ENCODE peak calls at places on chromosomes 3 and 15, in six cellular contexts. A, M, V, N, S and O are unnamed samples.

GRCh38 chr15:31977812-31978662 is 52.3 kb upstream of the CHRNA7 start:
- DNase-seq in A (peak; percentile 14), N (peak; percentile 92), S (peak; percentile 40), V (peak; percentile 72), M (peak; percentile 65), O (peak; percentile 16)

GRCh38 chr15:49225572-49226281 is 55.7 kb downstream of the GALK2 start:
- DNase-seq in M (peak; percentile 23), N (peak; percentile 78), A (peak; percentile 60), V (peak; percentile 92), S (peak; percentile 51), O (peak; percentile 73)

GRCh38 chr15:87564666-87565065 is 691.9 kb downstream of the NTRK3 start:
- DNase-seq in M (no peak), S (no peak), V (no peak), N (no peak), A (no peak), O (no peak)

GRCh38 chr3:39124876-39125836 is 17.7 kb downstream of the TTC21A start:
- DNase-seq in S (peak; percentile 85), V (peak; percentile 78), A (peak; percentile 57), N (no peak), M (no peak), O (peak; percentile 51)

GRCh38 chr15:28118083-28118482 is 19.0 kb upstream of the OCA2 start:
- DNase-seq in M (no peak), V (no peak), N (no peak), A (no peak), S (no peak), O (no peak)

GRCh38 chr3:100348727-100349126 is 14.2 kb downstream of the NIT2 start:
- DNase-seq in S (no peak), A (no peak), V (peak; percentile 69), M (no peak), N (no peak), O (no peak)

GRCh38 chr3:124928333-124929202 is 6.0 kb downstream of the MUC13 start:
- DNase-seq in S (peak; percentile 86), N (peak; percentile 66), A (peak; percentile 74), V (peak; percentile 61), M (peak; percentile 54), O (peak; percentile 69)

GRCh38 chr3:184235381-184236032 is 6.1 kb downstream of the VWA5B2 start:
- DNase-seq in A (no peak), M (no peak), N (no peak), S (no peak), V (no peak), O (no peak)

GRCh38 chr3:42675909-42676308 is 9.4 kb upstream of the KLHL40 start:
- DNase-seq in M (no peak), S (no peak), V (no peak), N (no peak), A (no peak), O (no peak)

GRCh38 chr15:92101706-92102434 is 248.4 kb downstream of the SLCO3A1 start:
- DNase-seq in S (no peak), V (no peak), A (no peak), M (no peak), N (no peak), O (no peak)

GRCh38 chr3:42256135-42256819 is 9.7 kb downstream of the CCK start:
- DNase-seq in A (peak; percentile 56), V (no peak), S (peak; percentile 66), N (no peak), M (no peak), O (no peak)

GRCh38 chr3:60657972-60658371 is 593.3 kb downstream of the FHIT start:
- DNase-seq in V (no peak), N (no peak), M (no peak), A (no peak), S (no peak), O (no peak)

GRCh38 chr15:70212963-70213315 is 115.2 kb upstream of the TLE3 start:
- DNase-seq in S (no peak), N (no peak), M (no peak), V (peak; percentile 78), A (no peak), O (no peak)

GRCh38 chr3:188262913-188263683 is 109.1 kb downstream of the LPP start:
- DNase-seq in V (no peak), N (no peak), M (no peak), S (no peak), A (peak; percentile 83), O (peak; percentile 91)

GRCh38 chr3:121916189-121916588 is 22.0 kb downstream of the SLC15A2 start:
- DNase-seq in V (no peak), A (no peak), N (no peak), S (no peak), M (no peak), O (no peak)

GRCh38 chr3:118772036-118773030 is 262.3 kb downstream of the IGSF11 start:
- DNase-seq in S (peak; percentile 30), M (no peak), V (peak; percentile 73), A (no peak), N (no peak), O (peak; percentile 5)

GRCh38 chr15:97420116-97420515 is 540.4 kb upstream of the ARRDC4 start:
- DNase-seq in N (no peak), S (no peak), A (no peak), M (no peak), V (no peak), O (no peak)

GRCh38 chr3:155497930-155498647 is 204.6 kb upstream of the STRIT1 start:
- DNase-seq in A (peak; percentile 50), S (peak; percentile 80), N (no peak), M (no peak), V (no peak), O (peak; percentile 80)

GRCh38 chr3:42490243-42490642 is 12.2 kb upstream of the VIPR1 start:
- DNase-seq in S (peak; percentile 85), A (no peak), V (peak; percentile 17), N (peak; percentile 43), M (no peak), O (peak; percentile 24)

GRCh38 chr3:135918600-135918999 is 46.9 kb upstream of the PPP2R3A start:
- DNase-seq in S (peak; percentile 69), N (no peak), A (peak; percentile 67), M (peak; percentile 11), V (peak; percentile 48), O (peak; percentile 50)

GRCh38 chr15:64282701-64283100 is 73.3 kb downstream of the CSNK1G1 start:
- DNase-seq in S (no peak), M (no peak), V (no peak), N (no peak), A (peak; percentile 48), O (no peak)

GRCh38 chr3:23546186-23546585 is 259.6 kb upstream of the UBE2E1 start:
- DNase-seq in N (no peak), A (no peak), S (peak; percentile 53), M (no peak), V (no peak), O (no peak)

GRCh38 chr15:71219646-71220045 is 104.4 kb downstream of the THSD4 start:
- DNase-seq in M (no peak), V (no peak), N (no peak), A (peak; percentile 94), S (peak; percentile 49), O (peak; percentile 94)

GRCh38 chr3:12198301-12198700 is 39.6 kb upstream of the TIMP4 start:
- DNase-seq in N (no peak), A (peak; percentile 82), S (peak; percentile 79), V (no peak), M (no peak), O (peak; percentile 46)

GRCh38 chr3:50327943-50328691 is at the start of gene TUSC2:
- DNase-seq in A (peak; percentile 94), S (peak; percentile 99), V (peak; percentile 99), M (peak; percentile 93), N (peak; percentile 96), O (peak; percentile 97)

GRCh38 chr3:14397531-14397930 is 4.9 kb upstream of the SLC6A6 start:
- DNase-seq in A (no peak), N (no peak), M (no peak), V (no peak), S (no peak), O (no peak)

GRCh38 chr3:86624192-86624591 is 366.8 kb downstream of the VGLL3 start:
- DNase-seq in N (no peak), V (no peak), A (no peak), M (no peak), S (no peak), O (no peak)

DNA sequence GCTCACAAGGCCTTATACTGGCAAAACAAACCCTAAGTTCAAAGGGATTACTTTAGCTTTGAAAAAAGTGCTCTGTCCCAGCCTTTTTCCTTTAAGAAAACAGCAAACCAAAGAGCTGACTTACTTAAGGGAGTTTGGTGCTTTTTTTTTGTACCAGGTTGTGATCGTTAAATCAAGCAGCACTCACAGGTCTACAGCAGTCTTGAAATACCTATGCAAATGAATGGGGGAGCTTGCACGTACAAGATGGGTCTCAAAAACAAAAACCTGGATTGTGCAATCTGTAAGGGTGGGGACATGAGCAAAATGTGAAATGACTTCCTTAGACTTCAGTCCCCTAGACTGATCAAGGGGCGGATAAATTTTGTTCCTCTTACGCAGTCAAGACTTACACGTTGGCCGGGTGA is 11.6 kb upstream of the PIK3CB start:
- DNase-seq in M (no peak), A (no peak), N (no peak), S (peak; percentile 91), V (peak; percentile 88), O (no peak)
- H2AK5ac ChIP-seq in M (no peak overlapping the region), A (no peak overlapping the region), N (peak overlapping the region; percentile 55), S (no peak overlapping the region), V (peak overlapping the region; percentile 65), O (no peak overlapping the region)

GRCh38 chr15:67915374-67916050 is 75.7 kb upstream of the RNU6-1 start:
- DNase-seq in N (peak; percentile 47), A (no peak), V (peak; percentile 57), S (no peak), M (no peak), O (peak; percentile 45)
- H2BK120ac ChIP-seq in N (peak overlapping the region; percentile 5), A (peak overlapping the region; percentile 71), V (peak overlapping the region; percentile 35), S (peak overlapping the region; percentile 29), M (no peak overlapping the region), O (peak overlapping the region; percentile 93)

DNA sequence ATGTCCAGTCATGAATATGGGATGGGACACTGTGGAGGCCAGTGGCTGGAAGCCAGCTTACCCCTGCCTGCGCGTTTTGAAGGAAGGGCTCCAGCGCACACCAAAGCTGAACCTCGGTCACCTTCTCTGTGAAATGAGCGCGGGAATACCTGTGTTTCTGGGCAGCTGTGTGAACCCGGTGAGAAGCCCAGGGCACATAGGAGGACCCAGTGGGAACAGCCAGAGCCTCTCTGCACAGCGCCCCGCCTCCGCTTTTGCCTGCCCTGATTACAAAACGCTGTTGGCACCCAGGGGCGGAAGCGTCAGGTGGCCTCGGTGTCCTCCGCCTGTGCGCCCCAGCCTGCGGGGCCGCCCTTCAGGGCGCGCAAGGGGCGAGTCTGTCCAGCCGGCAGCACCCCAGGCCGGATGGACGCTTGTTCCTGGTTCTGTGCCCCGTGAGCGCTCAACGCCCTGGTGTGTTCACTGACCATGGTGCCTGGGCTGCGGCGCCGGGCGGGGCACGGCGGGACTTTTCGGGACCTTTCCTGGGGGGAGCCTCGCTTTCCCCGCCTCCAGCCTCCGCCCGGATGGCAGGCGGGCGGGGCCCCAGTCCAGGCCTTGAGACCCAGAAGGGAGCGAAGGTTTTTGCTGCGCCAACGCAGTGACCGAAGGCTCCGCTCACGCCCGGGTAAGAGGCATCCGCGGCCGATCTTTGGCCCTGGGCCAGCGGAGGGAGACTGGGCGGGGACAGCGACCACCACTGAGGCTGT is at the start of gene SQOR:
- DNase-seq in V (peak; percentile 51), A (peak; percentile 54), N (peak; percentile 74), M (peak; percentile 39), S (peak; percentile 47), O (peak; percentile 80)
- H3K4me3 ChIP-seq in V (peak within 1 kb of the TSS; percentile 17), A (peak within 1 kb of the TSS; percentile 56), N (peak within 1 kb of the TSS; percentile 52), M (peak within 1 kb of the TSS; percentile 46), S (peak within 1 kb of the TSS; percentile 55), O (peak within 1 kb of the TSS; percentile 77)

DNA sequence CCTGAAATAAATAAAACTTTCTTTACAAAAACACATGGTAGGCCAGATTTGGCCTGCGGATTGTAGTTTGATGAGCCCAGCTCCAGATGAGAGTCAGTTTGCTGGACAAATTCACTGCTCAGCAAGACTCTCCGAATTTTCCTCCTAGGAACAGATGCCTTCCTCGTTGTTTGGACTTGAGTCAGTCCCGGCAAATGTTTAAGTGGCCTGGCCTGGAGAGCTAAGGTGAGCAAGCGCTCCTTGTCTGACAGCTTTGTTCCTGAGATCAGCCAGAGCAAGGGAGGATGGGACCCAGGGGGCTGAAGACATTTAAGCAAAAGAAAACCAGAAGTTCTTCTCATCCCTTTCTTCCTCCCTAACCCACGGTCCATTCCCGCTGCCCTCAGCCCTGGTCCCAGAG is 40.2 kb downstream of the POLR2M start:
- DNase-seq in M (no peak), A (no peak), S (peak; percentile 15), V (no peak), N (no peak), O (no peak)
- H2AK5ac ChIP-seq in M (no peak overlapping the region), A (no peak overlapping the region), S (no peak overlapping the region), V (no peak overlapping the region), N (no peak overlapping the region), O (no peak overlapping the region)